ENCODE peak calls at places on chromosomes 7 and 10, in nine cellular contexts. K is activated naive CD4-positive, alpha-beta T cell treated with anti-CD3 and anti-CD28 coated beads, Interleukin-2, amount 10 ng/mL, durations not matched to agents 7 days and 5 days; G is SIG-M5; X is NCI-H1105 treated with DMSO at 0.1 percent for 48 hours; Y is type B pancreatic cell; S is HTR-8/SVneo; H is stimulated activated CD8-positive, alpha-beta memory T cell treated with anti-CD3 and anti-CD28 coated beads, Interleukin-7, amount 100 ng/mL, for 4 hours; O is KBM-7; A is hepatocyte. J is an unnamed sample.
A peak's percentile ranks its signal among the peaks of the same experiment; 100 is the strongest.

GRCh38 chr7:101238226-101239182 is 902 bp upstream of the CLDN15 start:
- DNase-seq in A (no peak), Y (no peak), S (no peak), K (no peak), G (no peak), H (no peak), O (no peak), X (no peak), J (peak; percentile 57)

GRCh38 chr7:112152186-112152585 is 54.0 kb downstream of the DOCK4 start:
- DNase-seq in Y (no peak), A (no peak), K (no peak), S (no peak), X (no peak), H (no peak), G (no peak), O (no peak), J (no peak)

GRCh38 chr10:10317151-10317550 is 700.5 kb upstream of the CELF2 start:
- DNase-seq in H (no peak), K (no peak), G (no peak), X (no peak), A (no peak), O (no peak), S (no peak), Y (no peak), J (no peak)

GRCh38 chr7:113085781-113086390 is 741 bp downstream of the GPR85 start:
- DNase-seq in Y (no peak), G (no peak), K (no peak), H (no peak), A (no peak), X (peak; percentile 60), O (peak; percentile 71), S (no peak), J (peak; percentile 46)

GRCh38 chr7:112001089-112001826 is 204.9 kb downstream of the DOCK4 start:
- DNase-seq in S (peak; percentile 3), H (no peak), X (no peak), Y (no peak), A (peak; percentile 25), G (no peak), K (no peak), O (no peak), J (peak; percentile 89)

GRCh38 chr7:140672382-140673062 is at the start of gene ADCK2:
- DNase-seq in X (peak; percentile 43), O (peak; percentile 34), H (peak; percentile 25), K (no peak), G (no peak), Y (no peak), S (peak; percentile 69), A (peak; percentile 77), J (peak; percentile 53)

GRCh38 chr7:142754681-142755575 is 5.7 kb downstream of the PRSS1 start:
- DNase-seq in S (no peak), G (no peak), H (no peak), Y (no peak), A (no peak), K (no peak), X (no peak), O (no peak), J (no peak)

GRCh38 chr10:84695983-84696382 is 367.6 kb downstream of the CCSER2 start:
- DNase-seq in A (no peak), K (no peak), X (no peak), O (no peak), S (no peak), G (no peak), H (no peak), Y (no peak), J (no peak)

GRCh38 chr10:45646384-45647050 is 26.1 kb downstream of the ZFAND4 start:
- DNase-seq in H (no peak), Y (no peak), G (no peak), A (no peak), O (no peak), S (no peak), K (no peak), X (no peak), J (no peak)

GRCh38 chr10:119416855-119417254 is 125.7 kb downstream of the RGS10 start:
- DNase-seq in H (peak; percentile 38), A (peak; percentile 78), K (peak; percentile 82), O (peak; percentile 74), G (no peak), S (peak; percentile 68), Y (no peak), X (peak; percentile 21), J (peak; percentile 68)

GRCh38 chr10:71090801-71091200 is 121.6 kb upstream of the UNC5B start:
- DNase-seq in S (no peak), A (no peak), X (no peak), Y (peak; percentile 61), G (no peak), K (no peak), O (no peak), H (no peak), J (no peak)

GRCh38 chr7:80498481-80499349 is 13.1 kb downstream of the GNAT3 start:
- DNase-seq in K (no peak), G (no peak), H (no peak), A (no peak), X (no peak), S (no peak), O (no peak), Y (no peak), J (peak; percentile 91)

GRCh38 chr7:55048221-55048859 is 29.5 kb downstream of the EGFR start:
- DNase-seq in X (peak; percentile 44), Y (no peak), K (no peak), G (no peak), S (no peak), H (no peak), A (peak; percentile 44), O (no peak), J (peak; percentile 53)

GRCh38 chr10:19987931-19988330 is 171.7 kb downstream of the PLXDC2 start:
- DNase-seq in O (no peak), H (no peak), K (no peak), G (no peak), S (no peak), A (no peak), X (no peak), Y (no peak), J (no peak)

GRCh38 chr10:113858541-113858940 is 4.1 kb downstream of the NHLRC2 start:
- DNase-seq in O (no peak), K (no peak), Y (no peak), S (no peak), X (no peak), H (no peak), G (no peak), A (no peak), J (peak; percentile 30)

GRCh38 chr10:115777646-115778045 is 495.4 kb downstream of the GFRA1 start:
- DNase-seq in A (no peak), Y (no peak), O (no peak), X (no peak), G (no peak), H (no peak), S (no peak), K (no peak), J (no peak)

GRCh38 chr7:18638594-18639452 is 143.3 kb downstream of the HDAC9 start:
- DNase-seq in O (no peak), K (no peak), X (no peak), Y (no peak), H (no peak), S (peak; percentile 8), A (no peak), G (peak; percentile 16), J (peak; percentile 71)

GRCh38 chr10:30029164-30029889 is 30.1 kb downstream of the JCAD start:
- DNase-seq in X (no peak), K (no peak), Y (no peak), O (no peak), A (no peak), G (no peak), H (no peak), S (no peak), J (no peak)

GRCh38 chr10:130230036-130230435 is 93.8 kb downstream of the GLRX3 start:
- DNase-seq in Y (no peak), S (no peak), G (no peak), O (no peak), K (no peak), A (no peak), X (no peak), H (no peak), J (no peak)

GRCh38 chr7:31023877-31024276 is 28.2 kb upstream of the ADCYAP1R1 start:
- DNase-seq in A (no peak), S (no peak), Y (no peak), O (no peak), X (no peak), K (peak; percentile 56), H (no peak), G (no peak), J (no peak)

GRCh38 chr7:101916041-101916800 is 98.8 kb downstream of the CUX1 start:
- DNase-seq in H (no peak), X (no peak), K (no peak), A (no peak), S (no peak), O (no peak), G (no peak), Y (no peak), J (no peak)

GRCh38 chr7:76048668-76048988 is 722 bp downstream of the MDH2 start:
- DNase-seq in S (no peak), H (no peak), Y (no peak), A (peak; percentile 49), O (no peak), X (peak; percentile 23), G (no peak), K (peak; percentile 35), J (peak; percentile 52)

GRCh38 chr10:73914036-73914435 is 3.1 kb downstream of the PLAU start:
- DNase-seq in X (no peak), K (no peak), Y (no peak), O (no peak), S (no peak), G (no peak), A (no peak), H (no peak), J (no peak)

GRCh38 chr10:124179308-124180043 is 86.1 kb upstream of the CHST15 start:
- DNase-seq in G (no peak), X (no peak), A (no peak), Y (no peak), H (no peak), S (no peak), O (no peak), K (no peak), J (no peak)

GRCh38 chr7:75072978-75073282 is 672 bp downstream of the RCC1L start:
- DNase-seq in Y (no peak), G (no peak), A (no peak), K (no peak), X (no peak), H (no peak), S (no peak), O (peak; percentile 52), J (no peak)

GRCh38 chr10:20892011-20892585 is 5.0 kb downstream of the NEBL start:
- DNase-seq in Y (no peak), H (no peak), O (no peak), S (no peak), G (no peak), A (no peak), K (no peak), X (no peak), J (no peak)

GRCh38 chr10:86335831-86336230 is 30.8 kb downstream of the GRID1 start:
- DNase-seq in X (no peak), S (no peak), G (no peak), H (no peak), K (no peak), A (no peak), Y (no peak), O (no peak), J (no peak)

GRCh38 chr7:99984593-99984992 is 8.8 kb upstream of the AZGP1 start:
- DNase-seq in G (no peak), S (no peak), H (no peak), A (no peak), X (no peak), Y (no peak), K (no peak), O (no peak), J (no peak)

GRCh38 chr7:128137096-128137655 is 103.9 kb upstream of the LEP start:
- DNase-seq in X (no peak), O (peak; percentile 16), A (peak; percentile 81), Y (no peak), K (no peak), G (no peak), H (no peak), S (peak; percentile 37), J (no peak)

GRCh38 chr7:50914460-50914859 is 131.8 kb upstream of the GRB10 start:
- DNase-seq in X (no peak), H (no peak), A (no peak), Y (no peak), O (no peak), K (no peak), S (no peak), G (no peak), J (no peak)

GRCh38 chr10:452512-453504 is 236.7 kb downstream of the DIP2C start:
- DNase-seq in S (no peak), Y (no peak), X (no peak), A (no peak), K (no peak), G (no peak), H (no peak), O (no peak), J (no peak)